ENCODE peak calls at places on chromosomes 3 and 15, in four cellular contexts. M, Y, Z and X are unnamed samples.

GRCh38 chr15:52496776-52497470 is 31.8 kb downstream of the MYO5A start:
- DNase-seq in Z (no peak), Y (no peak), M (no peak), X (no peak)

GRCh38 chr3:45119824-45120614 is 26.2 kb downstream of the CDCP1 start:
- DNase-seq in Y (no peak), M (no peak), Z (no peak), X (no peak)

GRCh38 chr15:27866505-27867165 is 232.5 kb downstream of the OCA2 start:
- DNase-seq in Y (no peak), M (no peak), Z (no peak), X (no peak)

GRCh38 chr3:159077860-159078259 is 276.0 kb downstream of the MFSD1 start:
- DNase-seq in Y (no peak), Z (no peak), M (no peak), X (no peak)

GRCh38 chr3:136332776-136333175 is 82.6 kb downstream of the PCCB start:
- DNase-seq in Z (no peak), M (no peak), Y (no peak), X (no peak)

GRCh38 chr3:10315101-10315500 is 5.8 kb downstream of the SEC13 start:
- DNase-seq in M (no peak), Y (no peak), Z (no peak), X (no peak)

GRCh38 chr3:53729618-53730017 is 116.6 kb downstream of the CHDH start:
- DNase-seq in Z (no peak), M (no peak), Y (no peak), X (no peak)

GRCh38 chr3:123637131-123637530 is 52.3 kb upstream of the HACD2 start:
- DNase-seq in Z (no peak), M (no peak), Y (no peak), X (no peak)

GRCh38 chr3:70703305-70704102 is 391.1 kb upstream of the MDFIC2 start:
- DNase-seq in Y (no peak), Z (no peak), M (no peak), X (no peak)

GRCh38 chr15:67998599-67999122 is 55.5 kb upstream of the PIAS1 start:
- DNase-seq in Z (no peak), Y (no peak), M (peak), X (no peak)

GRCh38 chr15:76678766-76679165 is 226.4 kb downstream of the SCAPER start:
- DNase-seq in M (no peak), Y (no peak), Z (no peak), X (no peak)

GRCh38 chr15:32828507-32829186 is 110.8 kb downstream of the GREM1 start:
- DNase-seq in Z (no peak), M (peak), Y (no peak), X (no peak)

GRCh38 chr3:180277036-180277435 is 240.3 kb upstream of the PEX5L start:
- DNase-seq in Y (no peak), Z (no peak), M (no peak), X (no peak)

GRCh38 chr15:92467245-92467644 is 73.6 kb downstream of the ST8SIA2 start:
- DNase-seq in Y (no peak), Z (no peak), M (no peak), X (no peak)

GRCh38 chr3:35651888-35652287 is 12.6 kb downstream of the ARPP21 start:
- DNase-seq in Y (no peak), Z (no peak), M (peak), X (no peak)

GRCh38 chr3:196519738-196520122 is 4.6 kb upstream of the SMCO1 start:
- DNase-seq in Y (no peak), Z (no peak), M (no peak), X (no peak)

GRCh38 chr15:80482686-80483085 is 78.5 kb downstream of the ARNT2 start:
- DNase-seq in M (no peak), Z (no peak), Y (no peak), X (no peak)

GRCh38 chr15:89776274-89777072 is at the start of gene MESP2:
- DNase-seq in Y (peak), M (peak), Z (peak), X (peak)

GRCh38 chr3:52532517-52532837 is 1.2 kb downstream of the NT5DC2 start:
- DNase-seq in M (no peak), Z (no peak), Y (no peak), X (peak)

GRCh38 chr15:45714501-45715488 is 80.0 kb downstream of the SQOR start:
- DNase-seq in M (no peak), Y (peak), Z (peak), X (peak)

GRCh38 chr3:128335621-128336296 is 130.9 kb downstream of the DNAJB8 start:
- DNase-seq in Z (no peak), M (no peak), Y (no peak), X (no peak)

GRCh38 chr15:73082719-73083275 is 30.5 kb downstream of the NEO1 start:
- DNase-seq in Y (no peak), M (no peak), Z (no peak), X (no peak)

GRCh38 chr15:91603681-91604080 is 249.8 kb upstream of the SLCO3A1 start:
- DNase-seq in M (no peak), Y (no peak), Z (no peak), X (no peak)

GRCh38 chr3:158696618-158697017 is 24.2 kb upstream of the LXN start:
- DNase-seq in M (no peak), Y (no peak), Z (no peak), X (no peak)

GRCh38 chr3:167742338-167742737 is 6.8 kb downstream of the SERPINI1 start:
- DNase-seq in M (no peak), Z (no peak), Y (no peak), X (no peak)

GRCh38 chr3:160372780-160373179 is 26.2 kb downstream of the IFT80 start:
- DNase-seq in Z (no peak), M (peak), Y (no peak), X (no peak)

GRCh38 chr3:160373655-160374054 is 25.4 kb downstream of the IFT80 start:
- DNase-seq in Z (no peak), M (no peak), Y (no peak), X (no peak)

GRCh38 chr3:160368804-160369203 is 30.2 kb downstream of the IFT80 start:
- DNase-seq in Y (no peak), Z (no peak), M (no peak), X (no peak)

GRCh38 chr3:160369784-160370183 is 29.2 kb downstream of the IFT80 start:
- DNase-seq in Y (no peak), Z (no peak), M (no peak), X (no peak)

GRCh38 chr3:160370987-160371857 is 27.8 kb downstream of the IFT80 start:
- DNase-seq in M (no peak), Z (peak), Y (no peak), X (no peak)
- H3K27ac ChIP-seq in M (no peak), Z (no peak), Y (no peak), X (no peak)

DNA sequence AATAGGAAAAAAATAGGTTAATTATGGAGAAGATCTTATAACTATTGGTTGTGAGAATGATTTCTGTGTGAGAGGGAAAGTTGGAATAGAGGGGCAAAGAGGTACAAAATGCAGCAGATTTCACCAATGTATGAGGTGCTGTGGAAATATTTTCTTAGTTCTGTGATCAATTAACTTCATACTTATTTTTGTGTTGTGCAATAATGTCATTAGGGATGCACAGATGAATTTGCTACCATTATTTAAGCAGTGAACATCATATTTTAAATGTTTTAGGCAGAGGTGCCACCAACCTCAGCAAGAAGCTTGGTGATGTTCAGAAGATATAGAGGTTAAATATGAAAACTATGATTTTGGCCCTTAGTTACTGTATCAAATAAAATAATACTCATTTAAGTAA is 21.6 kb downstream of the MBNL1 start:
- DNase-seq in Z (no peak), M (no peak), Y (no peak), X (no peak)
- H3K27ac ChIP-seq in Z (no peak), M (no peak), Y (no peak), X (no peak)

GRCh38 chr3:48569808-48570450 is 6.3 kb upstream of the UCN2 start:
- DNase-seq in Y (no peak), M (no peak), Z (no peak), X (no peak)
- H3K27ac ChIP-seq in Y (no peak), M (no peak), Z (no peak), X (no peak)

DNA sequence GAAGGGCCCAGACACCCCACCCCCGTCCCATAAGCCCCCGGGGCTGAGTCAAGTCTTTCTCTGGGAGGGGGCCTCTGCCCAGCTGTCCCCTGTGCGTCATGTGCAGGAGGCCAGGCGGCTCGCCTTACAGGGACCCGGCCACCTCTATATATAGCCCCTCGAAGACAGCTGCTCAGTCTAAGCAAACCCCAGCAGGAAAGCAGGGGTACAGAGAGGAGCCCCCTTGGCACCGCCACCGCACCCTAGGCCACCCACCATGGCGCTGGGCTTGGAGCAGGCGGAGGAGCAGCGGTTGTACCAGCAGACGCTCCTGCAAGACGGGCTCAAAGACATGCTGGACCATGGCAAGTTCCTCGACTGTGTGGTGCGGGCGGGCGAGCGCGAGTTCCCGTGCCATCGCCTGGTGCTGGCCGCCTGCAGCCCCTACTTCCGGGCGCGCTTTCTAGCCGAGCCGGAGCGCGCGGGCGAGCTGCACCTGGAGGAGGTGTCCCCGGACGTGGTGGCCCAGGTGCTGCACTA is at the start of gene KLHL40:
- DNase-seq in Z (no peak), Y (no peak), M (no peak), X (peak)
- H3K27ac ChIP-seq in Z (no peak), Y (no peak), M (no peak), X (peak)